ENCODE peak calls at places on chromosomes 6 and 20, in six cellular contexts. One of them, this sample, is unnamed.

GRCh38 chr6:10528170-10528981 is 7.2 kb downstream of the GCNT2 start:
- DNase-seq in neuronal stem cell: no peak
- DNase-seq in IMR-90: peak
- DNase-seq in H1: no peak
- DNase-seq in mesenchymal stem cell: peak
- DNase-seq in trophoblast cell: no peak
- DNase-seq in this sample: peak

GRCh38 chr20:44109951-44110361 is 77.0 kb downstream of the JPH2 start:
- DNase-seq in IMR-90: no peak
- DNase-seq in H1: no peak
- DNase-seq in trophoblast cell: no peak
- DNase-seq in neuronal stem cell: no peak
- DNase-seq in mesenchymal stem cell: no peak
- DNase-seq in this sample: peak

GRCh38 chr20:52340036-52340634 is 148.6 kb upstream of the ZFP64 start:
- DNase-seq in H1: no peak
- DNase-seq in trophoblast cell: peak
- DNase-seq in neuronal stem cell: no peak
- DNase-seq in IMR-90: no peak
- DNase-seq in mesenchymal stem cell: no peak
- DNase-seq in this sample: peak

GRCh38 chr6:80594461-80594860 is 488.0 kb downstream of the BCKDHB start:
- DNase-seq in H1: no peak
- DNase-seq in mesenchymal stem cell: no peak
- DNase-seq in trophoblast cell: peak
- DNase-seq in IMR-90: peak
- DNase-seq in neuronal stem cell: no peak
- DNase-seq in this sample: no peak

GRCh38 chr6:2725999-2726567 is 24.6 kb downstream of the MYLK4 start:
- DNase-seq in mesenchymal stem cell: peak
- DNase-seq in trophoblast cell: peak
- DNase-seq in H1: no peak
- DNase-seq in neuronal stem cell: no peak
- DNase-seq in IMR-90: peak
- DNase-seq in this sample: peak

GRCh38 chr6:4358414-4359107 is 223.2 kb upstream of the ECI2 start:
- DNase-seq in trophoblast cell: peak
- DNase-seq in H1: peak
- DNase-seq in mesenchymal stem cell: peak
- DNase-seq in IMR-90: peak
- DNase-seq in neuronal stem cell: peak
- DNase-seq in this sample: peak

GRCh38 chr6:137058037-137058436 is 13.3 kb upstream of the IL20RA start:
- DNase-seq in H1: no peak
- DNase-seq in IMR-90: no peak
- DNase-seq in trophoblast cell: no peak
- DNase-seq in neuronal stem cell: no peak
- DNase-seq in mesenchymal stem cell: no peak
- DNase-seq in this sample: no peak

GRCh38 chr20:44581515-44581914 is 864 bp upstream of the PKIG start:
- DNase-seq in IMR-90: no peak
- DNase-seq in trophoblast cell: no peak
- DNase-seq in H1: no peak
- DNase-seq in neuronal stem cell: no peak
- DNase-seq in mesenchymal stem cell: peak
- DNase-seq in this sample: no peak

GRCh38 chr20:64063389-64064144 is 569 bp downstream of the TCEA2 start:
- DNase-seq in mesenchymal stem cell: no peak
- DNase-seq in trophoblast cell: no peak
- DNase-seq in H1: no peak
- DNase-seq in neuronal stem cell: no peak
- DNase-seq in IMR-90: no peak
- DNase-seq in this sample: no peak

GRCh38 chr20:25248501-25249172 is 752 bp downstream of the PYGB start:
- DNase-seq in neuronal stem cell: peak
- DNase-seq in mesenchymal stem cell: peak
- DNase-seq in H1: no peak
- DNase-seq in trophoblast cell: peak
- DNase-seq in IMR-90: peak
- DNase-seq in this sample: peak

GRCh38 chr6:18263561-18264337 is 581 bp downstream of the DEK start:
- DNase-seq in IMR-90: no peak
- DNase-seq in neuronal stem cell: no peak
- DNase-seq in mesenchymal stem cell: peak
- DNase-seq in trophoblast cell: peak
- DNase-seq in H1: no peak
- DNase-seq in this sample: no peak

GRCh38 chr6:2181567-2181966 is 63.8 kb downstream of the GMDS start:
- DNase-seq in neuronal stem cell: no peak
- DNase-seq in H1: no peak
- DNase-seq in trophoblast cell: no peak
- DNase-seq in IMR-90: no peak
- DNase-seq in mesenchymal stem cell: no peak
- DNase-seq in this sample: no peak

GRCh38 chr6:30325150-30325872 is 1.4 kb upstream of the TRIM39 start:
- DNase-seq in mesenchymal stem cell: peak
- DNase-seq in trophoblast cell: peak
- DNase-seq in neuronal stem cell: no peak
- DNase-seq in IMR-90: peak
- DNase-seq in H1: peak
- DNase-seq in this sample: peak

GRCh38 chr20:15362849-15363248 is 1025.4 kb upstream of the FLRT3 start:
- DNase-seq in H1: no peak
- DNase-seq in mesenchymal stem cell: no peak
- DNase-seq in IMR-90: no peak
- DNase-seq in trophoblast cell: no peak
- DNase-seq in neuronal stem cell: no peak
- DNase-seq in this sample: no peak

GRCh38 chr6:170572704-170573466 is 11.6 kb downstream of the PDCD2 start:
- DNase-seq in IMR-90: no peak
- DNase-seq in mesenchymal stem cell: no peak
- DNase-seq in neuronal stem cell: no peak
- DNase-seq in H1: no peak
- DNase-seq in trophoblast cell: no peak
- DNase-seq in this sample: peak

GRCh38 chr20:6829510-6830116 is 62.1 kb downstream of the BMP2 start:
- DNase-seq in IMR-90: peak
- DNase-seq in trophoblast cell: no peak
- DNase-seq in mesenchymal stem cell: no peak
- DNase-seq in H1: no peak
- DNase-seq in neuronal stem cell: no peak
- DNase-seq in this sample: peak

GRCh38 chr6:163460307-163460782 is 45.8 kb downstream of the QKI start:
- DNase-seq in trophoblast cell: no peak
- DNase-seq in IMR-90: peak
- DNase-seq in neuronal stem cell: no peak
- DNase-seq in H1: no peak
- DNase-seq in mesenchymal stem cell: peak
- DNase-seq in this sample: peak

GRCh38 chr6:103570431-103570830 is 1289.3 kb downstream of the HACE1 start:
- DNase-seq in IMR-90: no peak
- DNase-seq in mesenchymal stem cell: no peak
- DNase-seq in neuronal stem cell: no peak
- DNase-seq in trophoblast cell: no peak
- DNase-seq in H1: no peak
- DNase-seq in this sample: no peak

GRCh38 chr6:30749554-30750378 is 5.4 kb upstream of the IER3 start:
- DNase-seq in neuronal stem cell: no peak
- DNase-seq in trophoblast cell: no peak
- DNase-seq in mesenchymal stem cell: no peak
- DNase-seq in H1: no peak
- DNase-seq in IMR-90: no peak
- DNase-seq in this sample: no peak

GRCh38 chr6:28657756-28658465 is 132.2 kb downstream of the GPX5 start:
- DNase-seq in neuronal stem cell: peak
- DNase-seq in IMR-90: peak
- DNase-seq in trophoblast cell: peak
- DNase-seq in mesenchymal stem cell: peak
- DNase-seq in H1: no peak
- DNase-seq in this sample: peak

GRCh38 chr6:75601608-75602163 is at the start of gene SENP6:
- DNase-seq in IMR-90: peak
- DNase-seq in neuronal stem cell: peak
- DNase-seq in trophoblast cell: peak
- DNase-seq in mesenchymal stem cell: peak
- DNase-seq in H1: no peak
- DNase-seq in this sample: peak

GRCh38 chr6:72798196-72798595 is 176.3 kb downstream of the KCNQ5 start:
- DNase-seq in mesenchymal stem cell: peak
- DNase-seq in neuronal stem cell: no peak
- DNase-seq in H1: no peak
- DNase-seq in trophoblast cell: no peak
- DNase-seq in IMR-90: peak
- DNase-seq in this sample: no peak

GRCh38 chr6:11700118-11700718 is 78.4 kb downstream of the ADTRP start:
- DNase-seq in neuronal stem cell: no peak
- DNase-seq in H1: no peak
- DNase-seq in mesenchymal stem cell: peak
- DNase-seq in IMR-90: peak
- DNase-seq in trophoblast cell: peak
- DNase-seq in this sample: peak

GRCh38 chr20:63618291-63618980 is 8.5 kb downstream of the GMEB2 start:
- DNase-seq in trophoblast cell: no peak
- DNase-seq in mesenchymal stem cell: no peak
- DNase-seq in neuronal stem cell: no peak
- DNase-seq in IMR-90: no peak
- DNase-seq in H1: no peak
- DNase-seq in this sample: no peak

GRCh38 chr20:51876511-51876910 is 74.2 kb upstream of the SALL4 start:
- DNase-seq in trophoblast cell: no peak
- DNase-seq in H1: no peak
- DNase-seq in IMR-90: no peak
- DNase-seq in mesenchymal stem cell: no peak
- DNase-seq in neuronal stem cell: no peak
- DNase-seq in this sample: no peak

GRCh38 chr6:2713473-2714358 is 37.0 kb downstream of the MYLK4 start:
- DNase-seq in neuronal stem cell: no peak
- DNase-seq in H1: no peak
- DNase-seq in IMR-90: no peak
- DNase-seq in trophoblast cell: peak
- DNase-seq in mesenchymal stem cell: no peak
- DNase-seq in this sample: peak

GRCh38 chr6:27617046-27617687 is 144.3 kb upstream of the ZNF184 start:
- DNase-seq in trophoblast cell: peak
- DNase-seq in H1: no peak
- DNase-seq in IMR-90: no peak
- DNase-seq in neuronal stem cell: no peak
- DNase-seq in mesenchymal stem cell: peak
- DNase-seq in this sample: peak

GRCh38 chr6:134795001-134795400 is 154.9 kb downstream of the ALDH8A1 start:
- DNase-seq in H1: no peak
- DNase-seq in IMR-90: no peak
- DNase-seq in trophoblast cell: no peak
- DNase-seq in neuronal stem cell: no peak
- DNase-seq in mesenchymal stem cell: no peak
- DNase-seq in this sample: peak

GRCh38 chr20:11103866-11104265 is 430.1 kb upstream of the JAG1 start:
- DNase-seq in IMR-90: peak
- DNase-seq in mesenchymal stem cell: no peak
- DNase-seq in H1: no peak
- DNase-seq in trophoblast cell: no peak
- DNase-seq in neuronal stem cell: no peak
- DNase-seq in this sample: no peak

GRCh38 chr20:52269327-52269726 is 77.7 kb upstream of the ZFP64 start:
- DNase-seq in H1: no peak
- DNase-seq in trophoblast cell: no peak
- DNase-seq in IMR-90: no peak
- DNase-seq in mesenchymal stem cell: peak
- DNase-seq in neuronal stem cell: no peak
- DNase-seq in this sample: no peak

GRCh38 chr20:62938105-62938888 is at the start of gene GID8:
- DNase-seq in IMR-90: peak
- DNase-seq in neuronal stem cell: no peak
- DNase-seq in mesenchymal stem cell: peak
- DNase-seq in H1: no peak
- DNase-seq in trophoblast cell: peak
- DNase-seq in this sample: no peak

GRCh38 chr6:119444642-119445557 is 95.3 kb upstream of the MAN1A1 start:
- DNase-seq in trophoblast cell: no peak
- DNase-seq in IMR-90: peak
- DNase-seq in H1: no peak
- DNase-seq in mesenchymal stem cell: no peak
- DNase-seq in neuronal stem cell: no peak
- DNase-seq in this sample: no peak

DNA sequence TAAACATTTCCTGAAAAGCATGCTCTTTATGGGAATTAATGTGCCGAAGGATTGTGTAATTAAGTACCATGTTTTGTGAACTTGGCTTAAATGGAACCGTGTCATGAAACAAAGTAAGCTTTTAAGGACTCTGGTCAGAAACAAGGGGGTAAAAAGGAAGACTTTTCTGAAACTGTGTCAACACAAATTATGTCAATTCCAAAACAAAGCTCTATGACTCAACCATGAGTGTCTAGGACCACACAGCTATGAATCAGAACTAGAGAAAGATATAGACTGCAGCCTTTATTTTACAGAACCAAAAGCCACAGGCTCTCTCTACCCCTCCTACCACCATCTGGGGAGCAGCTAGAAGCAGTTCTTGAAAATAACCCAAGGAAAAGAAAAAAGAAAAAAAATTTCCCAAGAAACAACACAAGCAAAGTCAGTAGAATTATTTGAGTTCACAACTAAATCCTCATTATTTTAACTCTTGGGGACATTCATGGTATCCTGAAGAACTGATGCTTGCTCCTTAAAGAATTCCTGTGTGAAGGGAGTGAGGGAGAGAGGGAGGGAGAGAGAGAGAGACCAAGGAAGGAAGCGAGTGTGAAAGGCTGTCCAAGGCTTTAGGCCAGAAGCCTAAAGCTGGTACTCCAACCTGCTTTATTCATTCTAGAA is 81.9 kb downstream of the ZMYND8 start:
- DNase-seq in IMR-90: peak
- DNase-seq in mesenchymal stem cell: peak
- DNase-seq in H1: no peak
- DNase-seq in trophoblast cell: peak
- DNase-seq in neuronal stem cell: no peak
- DNase-seq in this sample: peak
- H3K4me3 ChIP-seq in IMR-90: no peak
- H3K4me3 ChIP-seq in mesenchymal stem cell: no peak
- H3K4me3 ChIP-seq in H1: no peak
- H3K4me3 ChIP-seq in trophoblast cell: no peak
- H3K4me3 ChIP-seq in neuronal stem cell: no peak
- H3K4me3 ChIP-seq in this sample: no peak

GRCh38 chr6:32968093-32968769 is at the start of gene BRD2:
- DNase-seq in neuronal stem cell: peak
- DNase-seq in IMR-90: peak
- DNase-seq in H1: no peak
- DNase-seq in mesenchymal stem cell: peak
- DNase-seq in trophoblast cell: peak
- DNase-seq in this sample: peak
- H3K23ac ChIP-seq in neuronal stem cell: peak
- H3K23ac ChIP-seq in IMR-90: peak
- H3K23ac ChIP-seq in H1: peak
- H3K23ac ChIP-seq in mesenchymal stem cell: peak
- H3K23ac ChIP-seq in trophoblast cell: no peak
- H3K23ac ChIP-seq in this sample: peak

GRCh38 chr6:33782561-33782960 is 6.4 kb downstream of the LEMD2 start:
- DNase-seq in H1: no peak
- DNase-seq in mesenchymal stem cell: no peak
- DNase-seq in trophoblast cell: no peak
- DNase-seq in IMR-90: no peak
- DNase-seq in neuronal stem cell: no peak
- DNase-seq in this sample: no peak
- H4K8ac ChIP-seq in H1: no peak
- H4K8ac ChIP-seq in mesenchymal stem cell: no peak
- H4K8ac ChIP-seq in trophoblast cell: no peak
- H4K8ac ChIP-seq in IMR-90: peak
- H4K8ac ChIP-seq in neuronal stem cell: no peak
- H4K8ac ChIP-seq in this sample: no peak

GRCh38 chr6:16064687-16065086 is 64.2 kb upstream of the MYLIP start:
- DNase-seq in trophoblast cell: no peak
- DNase-seq in neuronal stem cell: peak
- DNase-seq in H1: peak
- DNase-seq in IMR-90: no peak
- DNase-seq in mesenchymal stem cell: peak
- DNase-seq in this sample: peak
- H3K4me3 ChIP-seq in trophoblast cell: no peak
- H3K4me3 ChIP-seq in neuronal stem cell: no peak
- H3K4me3 ChIP-seq in H1: no peak
- H3K4me3 ChIP-seq in IMR-90: no peak
- H3K4me3 ChIP-seq in mesenchymal stem cell: no peak
- H3K4me3 ChIP-seq in this sample: no peak